ENCODE peak calls at places on chromosomes 13 and 19, in ten cellular contexts. One of them, this sample, is unnamed.

GRCh38 chr13:98171806-98172569 is 5.1 kb downstream of the RNF113B start:
- DNase-seq in COLO829: no peak
- DNase-seq in ovary: no peak
- DNase-seq in HFFc6: no peak
- DNase-seq in NCI-H345: no peak
- DNase-seq in stimulated activated CD8-positive, alpha-beta memory T cell treated with anti-CD3 and anti-CD28 coated beads, Interleukin-15, amount 100 ng/mL, for 4 hours: no peak
- DNase-seq in NCI-H2029: no peak
- DNase-seq in AG09319: no peak
- DNase-seq in cardiac septum: peak
- DNase-seq in GOT3: no peak
- DNase-seq in this sample: no peak

GRCh38 chr13:66879971-66880370 is 350.2 kb downstream of the PCDH9 start:
- DNase-seq in COLO829: no peak
- DNase-seq in ovary: no peak
- DNase-seq in HFFc6: no peak
- DNase-seq in NCI-H345: peak
- DNase-seq in stimulated activated CD8-positive, alpha-beta memory T cell treated with anti-CD3 and anti-CD28 coated beads, Interleukin-15, amount 100 ng/mL, for 4 hours: no peak
- DNase-seq in NCI-H2029: no peak
- DNase-seq in AG09319: no peak
- DNase-seq in cardiac septum: no peak
- DNase-seq in GOT3: no peak
- DNase-seq in this sample: no peak

GRCh38 chr19:49857834-49858590 is 7.1 kb downstream of the PTOV1 start:
- DNase-seq in COLO829: no peak
- DNase-seq in ovary: peak
- DNase-seq in HFFc6: no peak
- DNase-seq in NCI-H345: no peak
- DNase-seq in stimulated activated CD8-positive, alpha-beta memory T cell treated with anti-CD3 and anti-CD28 coated beads, Interleukin-15, amount 100 ng/mL, for 4 hours: no peak
- DNase-seq in NCI-H2029: no peak
- DNase-seq in AG09319: no peak
- DNase-seq in cardiac septum: no peak
- DNase-seq in GOT3: no peak
- DNase-seq in this sample: no peak

GRCh38 chr13:48235814-48236135 is 2.8 kb downstream of the ITM2B start:
- DNase-seq in COLO829: no peak
- DNase-seq in ovary: no peak
- DNase-seq in HFFc6: no peak
- DNase-seq in NCI-H345: no peak
- DNase-seq in stimulated activated CD8-positive, alpha-beta memory T cell treated with anti-CD3 and anti-CD28 coated beads, Interleukin-15, amount 100 ng/mL, for 4 hours: no peak
- DNase-seq in NCI-H2029: no peak
- DNase-seq in AG09319: no peak
- DNase-seq in cardiac septum: no peak
- DNase-seq in GOT3: no peak
- DNase-seq in this sample: no peak

GRCh38 chr19:43634877-43635560 is 4.6 kb downstream of the CADM4 start:
- DNase-seq in COLO829: peak
- DNase-seq in ovary: peak
- DNase-seq in HFFc6: no peak
- DNase-seq in NCI-H345: no peak
- DNase-seq in stimulated activated CD8-positive, alpha-beta memory T cell treated with anti-CD3 and anti-CD28 coated beads, Interleukin-15, amount 100 ng/mL, for 4 hours: no peak
- DNase-seq in NCI-H2029: no peak
- DNase-seq in AG09319: no peak
- DNase-seq in cardiac septum: no peak
- DNase-seq in GOT3: no peak
- DNase-seq in this sample: peak

GRCh38 chr19:46082728-46083050 is 41.8 kb downstream of the IGFL3 start:
- DNase-seq in COLO829: no peak
- DNase-seq in ovary: no peak
- DNase-seq in HFFc6: peak
- DNase-seq in NCI-H345: no peak
- DNase-seq in stimulated activated CD8-positive, alpha-beta memory T cell treated with anti-CD3 and anti-CD28 coated beads, Interleukin-15, amount 100 ng/mL, for 4 hours: no peak
- DNase-seq in NCI-H2029: no peak
- DNase-seq in AG09319: no peak
- DNase-seq in cardiac septum: no peak
- DNase-seq in GOT3: no peak
- DNase-seq in this sample: no peak

GRCh38 chr13:73698859-73699258 is 435.3 kb downstream of the KLF12 start:
- DNase-seq in COLO829: no peak
- DNase-seq in ovary: no peak
- DNase-seq in HFFc6: no peak
- DNase-seq in NCI-H345: no peak
- DNase-seq in stimulated activated CD8-positive, alpha-beta memory T cell treated with anti-CD3 and anti-CD28 coated beads, Interleukin-15, amount 100 ng/mL, for 4 hours: no peak
- DNase-seq in NCI-H2029: no peak
- DNase-seq in AG09319: no peak
- DNase-seq in cardiac septum: no peak
- DNase-seq in GOT3: no peak
- DNase-seq in this sample: no peak

GRCh38 chr19:47625650-47626049 is 16.7 kb downstream of the BICRA start:
- DNase-seq in COLO829: no peak
- DNase-seq in ovary: no peak
- DNase-seq in HFFc6: no peak
- DNase-seq in NCI-H345: no peak
- DNase-seq in stimulated activated CD8-positive, alpha-beta memory T cell treated with anti-CD3 and anti-CD28 coated beads, Interleukin-15, amount 100 ng/mL, for 4 hours: no peak
- DNase-seq in NCI-H2029: no peak
- DNase-seq in AG09319: no peak
- DNase-seq in cardiac septum: no peak
- DNase-seq in GOT3: no peak
- DNase-seq in this sample: no peak

GRCh38 chr19:38852231-38853044 is 2.7 kb upstream of the HNRNPL start:
- DNase-seq in COLO829: no peak
- DNase-seq in ovary: peak
- DNase-seq in HFFc6: peak
- DNase-seq in NCI-H345: peak
- DNase-seq in stimulated activated CD8-positive, alpha-beta memory T cell treated with anti-CD3 and anti-CD28 coated beads, Interleukin-15, amount 100 ng/mL, for 4 hours: no peak
- DNase-seq in NCI-H2029: no peak
- DNase-seq in AG09319: no peak
- DNase-seq in cardiac septum: peak
- DNase-seq in GOT3: peak
- DNase-seq in this sample: peak

GRCh38 chr19:29641597-29641996 is 23.7 kb upstream of the PLEKHF1 start:
- DNase-seq in COLO829: no peak
- DNase-seq in ovary: no peak
- DNase-seq in HFFc6: no peak
- DNase-seq in NCI-H345: no peak
- DNase-seq in stimulated activated CD8-positive, alpha-beta memory T cell treated with anti-CD3 and anti-CD28 coated beads, Interleukin-15, amount 100 ng/mL, for 4 hours: no peak
- DNase-seq in NCI-H2029: no peak
- DNase-seq in AG09319: no peak
- DNase-seq in cardiac septum: no peak
- DNase-seq in GOT3: no peak
- DNase-seq in this sample: no peak

GRCh38 chr13:51154029-51154555 is 43.0 kb upstream of the C13orf42 start:
- DNase-seq in COLO829: no peak
- DNase-seq in ovary: no peak
- DNase-seq in HFFc6: no peak
- DNase-seq in NCI-H345: no peak
- DNase-seq in stimulated activated CD8-positive, alpha-beta memory T cell treated with anti-CD3 and anti-CD28 coated beads, Interleukin-15, amount 100 ng/mL, for 4 hours: no peak
- DNase-seq in NCI-H2029: no peak
- DNase-seq in AG09319: peak
- DNase-seq in cardiac septum: no peak
- DNase-seq in GOT3: no peak
- DNase-seq in this sample: no peak

GRCh38 chr13:21800847-21801616 is 130.2 kb downstream of the FGF9 start:
- DNase-seq in COLO829: no peak
- DNase-seq in ovary: no peak
- DNase-seq in HFFc6: no peak
- DNase-seq in NCI-H345: no peak
- DNase-seq in stimulated activated CD8-positive, alpha-beta memory T cell treated with anti-CD3 and anti-CD28 coated beads, Interleukin-15, amount 100 ng/mL, for 4 hours: no peak
- DNase-seq in NCI-H2029: no peak
- DNase-seq in AG09319: no peak
- DNase-seq in cardiac septum: no peak
- DNase-seq in GOT3: no peak
- DNase-seq in this sample: no peak

GRCh38 chr19:58229255-58229639 is 533 bp downstream of the ZNF544 start:
- DNase-seq in COLO829: no peak
- DNase-seq in ovary: no peak
- DNase-seq in HFFc6: peak
- DNase-seq in NCI-H345: no peak
- DNase-seq in stimulated activated CD8-positive, alpha-beta memory T cell treated with anti-CD3 and anti-CD28 coated beads, Interleukin-15, amount 100 ng/mL, for 4 hours: no peak
- DNase-seq in NCI-H2029: peak
- DNase-seq in AG09319: no peak
- DNase-seq in cardiac septum: no peak
- DNase-seq in GOT3: no peak
- DNase-seq in this sample: peak

GRCh38 chr13:100550433-100550832 is 38.2 kb downstream of the GGACT start:
- DNase-seq in COLO829: no peak
- DNase-seq in ovary: peak
- DNase-seq in HFFc6: peak
- DNase-seq in NCI-H345: no peak
- DNase-seq in stimulated activated CD8-positive, alpha-beta memory T cell treated with anti-CD3 and anti-CD28 coated beads, Interleukin-15, amount 100 ng/mL, for 4 hours: no peak
- DNase-seq in NCI-H2029: no peak
- DNase-seq in AG09319: peak
- DNase-seq in cardiac septum: no peak
- DNase-seq in GOT3: no peak
- DNase-seq in this sample: peak

GRCh38 chr13:40483601-40484000 is 182.8 kb downstream of the FOXO1 start:
- DNase-seq in COLO829: no peak
- DNase-seq in ovary: no peak
- DNase-seq in HFFc6: no peak
- DNase-seq in NCI-H345: peak
- DNase-seq in stimulated activated CD8-positive, alpha-beta memory T cell treated with anti-CD3 and anti-CD28 coated beads, Interleukin-15, amount 100 ng/mL, for 4 hours: no peak
- DNase-seq in NCI-H2029: peak
- DNase-seq in AG09319: no peak
- DNase-seq in cardiac septum: peak
- DNase-seq in GOT3: no peak
- DNase-seq in this sample: no peak

GRCh38 chr13:48235100-48235813 is 2.3 kb downstream of the ITM2B start:
- DNase-seq in COLO829: no peak
- DNase-seq in ovary: no peak
- DNase-seq in HFFc6: peak
- DNase-seq in NCI-H345: peak
- DNase-seq in stimulated activated CD8-positive, alpha-beta memory T cell treated with anti-CD3 and anti-CD28 coated beads, Interleukin-15, amount 100 ng/mL, for 4 hours: no peak
- DNase-seq in NCI-H2029: no peak
- DNase-seq in AG09319: no peak
- DNase-seq in cardiac septum: no peak
- DNase-seq in GOT3: no peak
- DNase-seq in this sample: peak

GRCh38 chr13:51380269-51380668 is 40.8 kb downstream of the SERPINE3 start:
- DNase-seq in COLO829: no peak
- DNase-seq in ovary: no peak
- DNase-seq in HFFc6: no peak
- DNase-seq in NCI-H345: peak
- DNase-seq in stimulated activated CD8-positive, alpha-beta memory T cell treated with anti-CD3 and anti-CD28 coated beads, Interleukin-15, amount 100 ng/mL, for 4 hours: no peak
- DNase-seq in NCI-H2029: peak
- DNase-seq in AG09319: no peak
- DNase-seq in cardiac septum: no peak
- DNase-seq in GOT3: no peak
- DNase-seq in this sample: peak

GRCh38 chr19:8487137-8487851 is 15.1 kb downstream of the PRAM1 start:
- DNase-seq in COLO829: no peak
- DNase-seq in ovary: no peak
- DNase-seq in HFFc6: no peak
- DNase-seq in NCI-H345: no peak
- DNase-seq in stimulated activated CD8-positive, alpha-beta memory T cell treated with anti-CD3 and anti-CD28 coated beads, Interleukin-15, amount 100 ng/mL, for 4 hours: peak
- DNase-seq in NCI-H2029: no peak
- DNase-seq in AG09319: no peak
- DNase-seq in cardiac septum: peak
- DNase-seq in GOT3: no peak
- DNase-seq in this sample: no peak

GRCh38 chr13:109672545-109672944 is 113.8 kb downstream of the IRS2 start:
- DNase-seq in COLO829: no peak
- DNase-seq in ovary: no peak
- DNase-seq in HFFc6: peak
- DNase-seq in NCI-H345: no peak
- DNase-seq in stimulated activated CD8-positive, alpha-beta memory T cell treated with anti-CD3 and anti-CD28 coated beads, Interleukin-15, amount 100 ng/mL, for 4 hours: no peak
- DNase-seq in NCI-H2029: no peak
- DNase-seq in AG09319: peak
- DNase-seq in cardiac septum: no peak
- DNase-seq in GOT3: no peak
- DNase-seq in this sample: no peak

GRCh38 chr19:54307389-54307788 is 5.6 kb downstream of the LILRA5 start:
- DNase-seq in COLO829: no peak
- DNase-seq in ovary: no peak
- DNase-seq in HFFc6: no peak
- DNase-seq in NCI-H345: no peak
- DNase-seq in stimulated activated CD8-positive, alpha-beta memory T cell treated with anti-CD3 and anti-CD28 coated beads, Interleukin-15, amount 100 ng/mL, for 4 hours: no peak
- DNase-seq in NCI-H2029: no peak
- DNase-seq in AG09319: no peak
- DNase-seq in cardiac septum: no peak
- DNase-seq in GOT3: no peak
- DNase-seq in this sample: no peak

GRCh38 chr13:90201676-90202425 is 1145.6 kb upstream of the MIR17HG start:
- DNase-seq in COLO829: no peak
- DNase-seq in ovary: no peak
- DNase-seq in HFFc6: no peak
- DNase-seq in NCI-H345: no peak
- DNase-seq in stimulated activated CD8-positive, alpha-beta memory T cell treated with anti-CD3 and anti-CD28 coated beads, Interleukin-15, amount 100 ng/mL, for 4 hours: no peak
- DNase-seq in NCI-H2029: no peak
- DNase-seq in AG09319: no peak
- DNase-seq in cardiac septum: no peak
- DNase-seq in GOT3: no peak
- DNase-seq in this sample: no peak